ENCODE peak calls at places on chromosomes 3 and 15, in four cellular contexts. X, M, V and Z are unnamed samples.

GRCh38 chr3:169838511-169838910 is 25.8 kb upstream of the LRRC34 start:
- DNase-seq in M (no peak), X (no peak), V (no peak), Z (no peak)

GRCh38 chr3:138367912-138368311 is 19.5 kb downstream of the MRAS start:
- DNase-seq in V (no peak), X (peak), M (peak), Z (peak)

GRCh38 chr3:122103821-122104514 is 48.8 kb downstream of the CD86 start:
- DNase-seq in V (peak), X (peak), M (no peak), Z (no peak)

GRCh38 chr3:8452112-8452511 is 49.5 kb upstream of the LMCD1 start:
- DNase-seq in M (no peak), V (no peak), X (no peak), Z (no peak)

GRCh38 chr3:16477501-16477900 is 36.0 kb downstream of the RFTN1 start:
- DNase-seq in M (no peak), V (no peak), X (no peak), Z (no peak)

GRCh38 chr3:77707271-77707670 is 667.4 kb downstream of the ROBO2 start:
- DNase-seq in M (no peak), V (no peak), X (no peak), Z (no peak)

GRCh38 chr3:14266361-14266760 is 87.7 kb downstream of the LSM3 start:
- DNase-seq in V (no peak), X (no peak), M (peak), Z (peak)

GRCh38 chr3:122793568-122794416 is at the start of gene HSPBAP1:
- DNase-seq in X (peak), V (peak), M (peak), Z (peak)

GRCh38 chr3:44235604-44236484 is 5.8 kb upstream of the TOPAZ1 start:
- DNase-seq in M (peak), X (peak), V (peak), Z (peak)

GRCh38 chr3:195005251-195005620 is 265.7 kb downstream of the XXYLT1 start:
- DNase-seq in V (no peak), X (no peak), M (no peak), Z (no peak)

GRCh38 chr3:28840976-28841376 is 439.9 kb upstream of the RBMS3 start:
- DNase-seq in V (peak), M (no peak), X (peak), Z (no peak)

GRCh38 chr15:40421246-40422157 is 15.9 kb downstream of the IVD start:
- DNase-seq in M (peak), V (peak), X (peak), Z (peak)

GRCh38 chr15:93478922-93479321 is 389.9 kb upstream of the RGMA start:
- DNase-seq in V (no peak), X (no peak), M (no peak), Z (no peak)

GRCh38 chr15:64947211-64947610 is 35.5 kb downstream of the ANKDD1A start:
- DNase-seq in X (no peak), M (no peak), V (no peak), Z (no peak)

GRCh38 chr15:65569728-65570127 is 39.5 kb downstream of the HACD3 start:
- DNase-seq in M (no peak), V (no peak), X (no peak), Z (no peak)

GRCh38 chr3:138914870-138915502 is 32.0 kb downstream of the FOXL2 start:
- DNase-seq in M (no peak), X (no peak), V (no peak), Z (no peak)

GRCh38 chr3:141242035-141242721 is 10.6 kb downstream of the PXYLP1 start:
- DNase-seq in V (no peak), X (no peak), M (no peak), Z (peak)

GRCh38 chr3:108389361-108389760 is 93.0 kb downstream of the HHLA2 start:
- DNase-seq in M (no peak), X (no peak), V (no peak), Z (no peak)

GRCh38 chr15:74402873-74403589 is 30.7 kb downstream of the SEMA7A start:
- DNase-seq in M (no peak), X (peak), V (peak), Z (no peak)

GRCh38 chr3:98809561-98809960 is 46.4 kb downstream of the ST3GAL6 start:
- DNase-seq in M (no peak), V (no peak), X (no peak), Z (no peak)

GRCh38 chr3:30198162-30198561 is 408.2 kb upstream of the TGFBR2 start:
- DNase-seq in V (no peak), M (no peak), X (no peak), Z (no peak)

GRCh38 chr3:135851201-135852061 is 114.1 kb upstream of the PPP2R3A start:
- DNase-seq in V (no peak), X (no peak), M (no peak), Z (no peak)

GRCh38 chr3:117356296-117356695 is 646.7 kb downstream of the TUSC7 start:
- DNase-seq in V (no peak), M (no peak), X (no peak), Z (no peak)

GRCh38 chr3:196207833-196208607 is 3.2 kb downstream of the ZDHHC19 start:
- DNase-seq in X (peak), M (peak), V (peak), Z (peak)

GRCh38 chr15:100714749-100715342 is 112.5 kb downstream of the ASB7 start:
- DNase-seq in X (no peak), M (no peak), V (no peak), Z (no peak)

GRCh38 chr3:123026551-123027291 is 842 bp downstream of the SEMA5B start:
- DNase-seq in X (peak), V (peak), M (peak), Z (peak)

GRCh38 chr15:101206173-101206572 is 45.7 kb downstream of the CHSY1 start:
- DNase-seq in M (no peak), X (peak), V (peak), Z (no peak)

GRCh38 chr3:44045476-44046275 is 196.0 kb upstream of the TOPAZ1 start:
- DNase-seq in M (no peak), V (peak), X (peak), Z (no peak)

GRCh38 chr3:185934726-185935464 is 2.9 kb downstream of the TRA2B start:
- DNase-seq in X (no peak), M (no peak), V (no peak), Z (no peak)

GRCh38 chr3:127541320-127541719 is 49.2 kb downstream of the TPRA1 start:
- DNase-seq in M (no peak), V (no peak), X (no peak), Z (no peak)

GRCh38 chr3:104245241-104245640 is 1121.5 kb upstream of the ALCAM start:
- DNase-seq in X (no peak), V (no peak), M (no peak), Z (no peak)

GRCh38 chr15:79089890-79090486 is 592 bp downstream of the RASGRF1 start:
- DNase-seq in M (no peak), X (no peak), V (no peak), Z (no peak)

GRCh38 chr3:45606991-45607712 is 12.6 kb downstream of the LIMD1 start:
- DNase-seq in V (no peak), M (peak), X (no peak), Z (no peak)

GRCh38 chr3:46860381-46861292 is 2.6 kb downstream of the MYL3 start:
- DNase-seq in X (peak), M (peak), V (no peak), Z (peak)

GRCh38 chr15:74399100-74399499 is 31.7 kb upstream of the CYP11A1 start:
- DNase-seq in M (no peak), V (no peak), X (no peak), Z (no peak)

GRCh38 chr15:80929689-80930088 is 59.9 kb downstream of the MESD start:
- DNase-seq in X (no peak), M (no peak), V (no peak), Z (no peak)